ENCODE peak calls at places on chromosomes 7 and 10, in eight cellular contexts. X is spleen, Z is mucosa of descending colon, F is heart right ventricle, Y is mesothelial cell of epicardium, P is type B pancreatic cell, B is prostate gland, E is AG09319. K is an unnamed sample.

GRCh38 chr7:35725280-35725680 is 30.3 kb upstream of the HERPUD2 start:
- DNase-seq in B (no peak), E (no peak), Y (no peak), P (no peak), X (peak), Z (peak), F (no peak), K (no peak)

GRCh38 chr7:121084748-121085336 is 96.3 kb downstream of the CPED1 start:
- DNase-seq in E (peak), P (no peak), B (no peak), F (no peak), X (no peak), Z (no peak), Y (no peak), K (peak)

GRCh38 chr10:35306852-35307251 is 29.5 kb upstream of the CCNY start:
- DNase-seq in B (peak), E (no peak), P (peak), Z (no peak), F (no peak), Y (no peak), X (no peak), K (peak)

GRCh38 chr10:131154306-131155025 is 157.1 kb downstream of the TCERG1L start:
- DNase-seq in Y (no peak), P (no peak), Z (no peak), B (no peak), X (peak), F (no peak), E (no peak), K (no peak)

GRCh38 chr10:106941297-106942034 is 223.0 kb downstream of the SORCS1 start:
- DNase-seq in Z (no peak), F (no peak), X (no peak), E (no peak), Y (no peak), P (no peak), B (no peak), K (no peak)

GRCh38 chr10:24518981-24519597 is 204.6 kb downstream of the ARHGAP21 start:
- DNase-seq in E (peak), F (peak), Z (no peak), X (no peak), Y (peak), P (no peak), B (peak), K (peak)

GRCh38 chr10:130141878-130142277 is 5.7 kb downstream of the GLRX3 start:
- DNase-seq in P (no peak), Y (no peak), Z (no peak), B (no peak), F (no peak), E (no peak), X (no peak), K (no peak)

GRCh38 chr7:106010331-106010730 is 47.3 kb downstream of the CDHR3 start:
- DNase-seq in F (no peak), E (no peak), B (no peak), Y (no peak), X (no peak), Z (no peak), P (no peak), K (no peak)

GRCh38 chr7:68754414-68754813 is 843.9 kb upstream of the AUTS2 start:
- DNase-seq in Y (no peak), Z (no peak), E (no peak), B (no peak), P (no peak), F (no peak), X (no peak), K (peak)

GRCh38 chr7:107631588-107631987 is 29.0 kb upstream of the SLC26A4 start:
- DNase-seq in B (no peak), X (no peak), F (no peak), Y (no peak), E (no peak), P (no peak), Z (no peak), K (no peak)

GRCh38 chr7:113015038-113015645 is 71.5 kb downstream of the GPR85 start:
- DNase-seq in X (no peak), B (no peak), E (no peak), F (no peak), Y (no peak), P (no peak), Z (no peak), K (peak)

GRCh38 chr7:48298779-48299178 is 127.5 kb downstream of the ABCA13 start:
- DNase-seq in X (no peak), E (no peak), F (no peak), P (no peak), Y (no peak), Z (no peak), B (no peak), K (peak)

GRCh38 chr7:48301201-48301600 is 129.9 kb downstream of the ABCA13 start:
- DNase-seq in B (no peak), X (no peak), Y (no peak), E (no peak), F (no peak), P (no peak), Z (no peak), K (no peak)

GRCh38 chr7:48300301-48300700 is 129.0 kb downstream of the ABCA13 start:
- DNase-seq in B (no peak), P (no peak), Z (no peak), X (no peak), F (no peak), Y (no peak), E (no peak), K (no peak)

GRCh38 chr7:48296976-48297375 is 125.7 kb downstream of the ABCA13 start:
- DNase-seq in P (no peak), F (no peak), E (no peak), Y (no peak), X (no peak), B (no peak), Z (no peak), K (no peak)

DNA sequence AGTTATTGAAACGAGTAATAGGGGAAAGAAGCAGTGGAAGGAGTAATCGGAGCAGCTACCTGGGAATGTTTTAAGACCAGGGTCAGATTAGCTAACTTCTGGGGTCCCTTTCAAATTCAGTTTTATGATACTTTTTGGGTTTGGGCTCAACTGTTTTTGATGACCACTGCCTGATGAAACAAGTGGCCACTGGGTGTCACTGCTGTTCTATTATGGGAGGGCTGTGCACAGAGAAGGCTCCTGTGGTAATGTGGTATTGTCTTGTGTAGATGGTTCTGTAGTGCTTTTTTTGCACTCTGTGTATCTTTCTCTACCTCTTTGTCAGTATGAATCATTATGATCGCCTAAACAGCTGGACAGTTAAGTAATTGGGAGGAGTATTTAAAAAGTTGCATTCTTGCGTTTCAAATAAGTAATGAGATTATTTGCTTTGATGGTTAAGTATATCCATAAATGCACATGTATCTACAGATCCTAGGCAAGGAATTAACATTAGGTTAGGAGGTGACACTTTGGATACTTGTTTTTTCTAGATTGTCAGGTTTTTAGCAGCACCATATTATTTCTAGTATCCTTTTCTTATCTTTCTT is 128.4 kb downstream of the ABCA13 start:
- DNase-seq in E (peak), F (peak), Z (no peak), B (peak), Y (peak), X (no peak), P (no peak), K (peak)
- TF ChIP-seq CTCF in E (peak), F (peak), Z (peak), B (peak), Y (peak), X (peak), P (peak), K (peak)

GRCh38 chr10:109191341-109191740 is 732.0 kb downstream of the XPNPEP1 start:
- DNase-seq in X (no peak), Y (no peak), Z (no peak), F (no peak), P (no peak), B (no peak), E (no peak), K (no peak)
- TF ChIP-seq CTCF in X (no peak), Y (no peak), Z (no peak), F (no peak), P (no peak), B (no peak), E (no peak), K (no peak)

DNA sequence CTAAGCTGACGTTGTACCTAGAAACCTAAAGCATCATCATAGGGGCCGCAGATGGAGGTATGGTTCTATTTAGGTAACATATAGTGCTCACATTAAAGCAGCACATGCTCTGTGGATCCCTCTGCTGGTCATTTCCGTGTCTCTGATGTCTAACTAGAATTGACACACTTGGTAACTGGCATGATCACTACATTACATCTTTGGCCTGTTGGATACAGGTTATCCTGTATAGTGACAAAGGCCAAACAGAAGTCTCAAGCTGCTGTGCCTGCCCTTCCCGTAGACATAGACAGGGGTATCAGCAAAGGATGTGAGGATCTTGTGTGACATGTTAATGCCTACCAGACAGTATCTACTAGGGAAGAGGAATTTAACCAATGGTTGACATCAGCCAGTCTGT is 51.2 kb downstream of the KIF5B start:
- DNase-seq in E (no peak), X (no peak), B (peak), P (no peak), Y (no peak), F (no peak), Z (no peak), K (peak)
- TF ChIP-seq CTCF in E (peak), X (peak), B (peak), P (peak), Y (no peak), F (peak), Z (no peak), K (peak)

GRCh38 chr10:85613391-85613790 is 753.2 kb downstream of the GRID1 start:
- DNase-seq in Z (no peak), Y (no peak), P (peak), X (no peak), E (no peak), B (no peak), F (no peak), K (no peak)

GRCh38 chr10:85611093-85611740 is 755.4 kb downstream of the GRID1 start:
- DNase-seq in Y (no peak), F (no peak), B (no peak), E (no peak), P (peak), X (no peak), Z (no peak), K (no peak)

GRCh38 chr10:85611746-85612377 is 754.7 kb downstream of the GRID1 start:
- DNase-seq in P (peak), B (no peak), Z (no peak), Y (peak), E (no peak), X (no peak), F (no peak), K (no peak)

GRCh38 chr10:85612378-85612775 is 754.2 kb downstream of the GRID1 start:
- DNase-seq in E (no peak), Z (no peak), B (no peak), P (peak), F (no peak), Y (no peak), X (no peak), K (no peak)

DNA sequence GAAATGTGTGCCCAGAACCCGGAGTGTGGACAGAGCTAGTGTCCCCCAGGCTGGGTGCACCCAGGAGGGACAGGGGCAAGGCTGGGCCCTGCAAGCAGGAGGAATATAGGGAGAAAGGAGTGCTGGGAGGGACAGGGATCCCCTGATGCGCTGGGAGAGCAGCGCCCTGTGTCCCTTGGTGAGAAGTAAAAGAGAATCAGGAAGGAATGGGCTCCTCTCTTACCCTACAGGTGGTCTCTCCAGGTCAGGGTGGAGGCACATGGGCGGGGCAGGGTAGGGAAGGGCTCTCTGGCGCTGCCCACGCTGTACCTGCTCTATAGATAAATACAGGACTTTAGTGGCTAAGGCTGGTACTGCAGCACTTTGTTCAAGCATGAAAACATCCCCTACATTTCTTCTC is 753.8 kb downstream of the GRID1 start:
- DNase-seq in F (no peak), Z (no peak), P (peak), E (no peak), X (no peak), Y (no peak), B (no peak), K (no peak)
- TF ChIP-seq CTCF in F (no peak), Z (no peak), P (peak), E (no peak), X (no peak), Y (peak), B (no peak), K (no peak)

DNA sequence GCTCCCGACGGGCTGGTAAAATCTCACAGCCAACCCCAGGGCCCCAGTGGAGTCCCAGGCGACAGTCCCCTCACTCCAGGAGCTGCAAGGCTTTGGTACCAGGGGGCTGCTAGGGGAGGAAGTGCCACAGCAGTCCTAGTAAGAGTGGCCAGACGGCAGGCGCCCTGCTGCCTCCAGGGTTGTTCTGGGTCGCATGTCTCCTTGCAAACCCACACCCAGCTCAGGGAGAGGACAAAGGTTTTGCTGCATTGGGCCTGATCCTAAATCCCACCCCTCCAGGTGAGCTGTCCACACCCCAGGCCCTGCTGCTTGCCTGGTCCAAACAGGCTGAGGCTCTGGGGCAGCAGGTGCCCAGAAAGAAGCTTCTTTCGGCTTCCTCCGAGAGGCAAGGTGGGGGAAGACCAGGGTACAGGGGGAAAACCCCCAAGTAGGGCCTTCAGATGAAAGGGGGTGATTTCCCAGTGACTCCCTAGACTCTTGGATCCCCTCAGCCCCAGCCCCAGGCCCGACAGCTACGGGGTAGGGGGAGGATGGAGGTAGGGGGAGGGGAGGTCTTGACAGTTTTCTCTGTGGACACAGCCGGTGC is 4.2 kb upstream of the KCP start:
- DNase-seq in P (no peak), Y (no peak), X (peak), B (no peak), F (no peak), Z (no peak), E (no peak), K (no peak)
- TF ChIP-seq CTCF in P (no peak), Y (no peak), X (no peak), B (no peak), F (no peak), Z (no peak), E (no peak), K (no peak)

GRCh38 chr7:95398155-95398940 is 2.2 kb upstream of the PON3 start:
- DNase-seq in X (no peak), E (no peak), Z (no peak), B (no peak), P (no peak), F (no peak), Y (no peak), K (no peak)

GRCh38 chr7:95397381-95397780 is 1.2 kb upstream of the PON3 start:
- DNase-seq in F (no peak), P (no peak), Z (no peak), B (no peak), X (no peak), Y (no peak), E (no peak), K (no peak)

GRCh38 chr7:95395755-95396135 is 430 bp downstream of the PON3 start:
- DNase-seq in Z (no peak), P (no peak), X (no peak), B (no peak), E (no peak), F (no peak), Y (no peak), K (no peak)

GRCh38 chr7:95394370-95394769 is 1.8 kb downstream of the PON3 start:
- DNase-seq in E (no peak), B (no peak), F (no peak), X (no peak), P (no peak), Y (no peak), Z (no peak), K (no peak)

GRCh38 chr7:95396136-95397032 is at the start of gene PON3:
- DNase-seq in B (no peak), P (no peak), E (no peak), X (peak), Z (peak), F (peak), Y (no peak), K (peak)
- TF ChIP-seq CTCF in B (no peak), P (no peak), E (no peak), X (no peak), Z (no peak), F (peak), Y (no peak), K (peak)

DNA sequence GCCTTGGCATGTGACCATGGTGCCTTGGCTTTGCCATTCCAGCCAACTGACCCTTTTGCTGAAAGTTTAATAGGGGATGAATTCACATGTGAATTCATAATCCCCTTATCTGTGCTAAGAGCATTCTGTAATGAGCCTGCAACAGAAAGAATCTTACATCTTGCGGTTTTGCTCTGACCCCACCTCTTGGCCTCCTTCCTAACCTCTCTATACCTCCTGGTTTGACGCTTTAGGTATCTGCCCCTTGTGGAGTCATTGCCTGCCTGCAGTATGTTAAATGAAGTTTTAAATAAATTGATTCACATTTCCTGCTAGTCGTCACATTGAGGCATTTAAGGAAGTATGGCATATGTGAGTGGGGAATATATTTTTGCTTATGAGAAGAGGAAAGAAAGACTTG is 60.7 kb downstream of the LRMDA start:
- DNase-seq in F (no peak), E (no peak), X (no peak), P (no peak), B (no peak), Z (no peak), Y (no peak), K (peak)
- TF ChIP-seq CTCF in F (no peak), E (no peak), X (no peak), P (peak), B (no peak), Z (no peak), Y (no peak), K (peak)

K was measured in cardiac muscle cell.